ENCODE peak calls at places on chromosomes 3 and 15, in six cellular contexts. One of them, this sample, is unnamed.

GRCh38 chr15:44035781-44036699 is 159.0 kb downstream of the FRMD5 start:
- DNase-seq in OCI-LY7: no peak
- DNase-seq in CD4-positive, alpha-beta T cell: no peak
- DNase-seq in tibial artery: no peak
- DNase-seq in fibroblast of mammary gland: peak
- DNase-seq in GM20000: no peak
- DNase-seq in this sample: no peak

GRCh38 chr3:175434591-175434990 is 575.5 kb downstream of the NAALADL2 start:
- DNase-seq in GM20000: no peak
- DNase-seq in OCI-LY7: no peak
- DNase-seq in fibroblast of mammary gland: no peak
- DNase-seq in CD4-positive, alpha-beta T cell: no peak
- DNase-seq in tibial artery: no peak
- DNase-seq in this sample: no peak

GRCh38 chr3:159586587-159587202 is 401.9 kb upstream of the IL12A start:
- DNase-seq in tibial artery: no peak
- DNase-seq in GM20000: no peak
- DNase-seq in OCI-LY7: no peak
- DNase-seq in fibroblast of mammary gland: peak
- DNase-seq in CD4-positive, alpha-beta T cell: no peak
- DNase-seq in this sample: no peak

GRCh38 chr15:101269479-101270223 is 7.6 kb downstream of the SELENOS start:
- DNase-seq in fibroblast of mammary gland: no peak
- DNase-seq in GM20000: no peak
- DNase-seq in OCI-LY7: no peak
- DNase-seq in CD4-positive, alpha-beta T cell: no peak
- DNase-seq in tibial artery: no peak
- DNase-seq in this sample: no peak

GRCh38 chr3:161137260-161137659 is 32.1 kb upstream of the B3GALNT1 start:
- DNase-seq in tibial artery: no peak
- DNase-seq in GM20000: no peak
- DNase-seq in CD4-positive, alpha-beta T cell: no peak
- DNase-seq in fibroblast of mammary gland: no peak
- DNase-seq in OCI-LY7: no peak
- DNase-seq in this sample: no peak

GRCh38 chr15:45802140-45802539 is 167.3 kb downstream of the SQOR start:
- DNase-seq in CD4-positive, alpha-beta T cell: no peak
- DNase-seq in tibial artery: no peak
- DNase-seq in GM20000: no peak
- DNase-seq in fibroblast of mammary gland: no peak
- DNase-seq in OCI-LY7: no peak
- DNase-seq in this sample: no peak

GRCh38 chr3:189108032-189108431 is 63.7 kb upstream of the TPRG1 start:
- DNase-seq in CD4-positive, alpha-beta T cell: no peak
- DNase-seq in fibroblast of mammary gland: no peak
- DNase-seq in OCI-LY7: no peak
- DNase-seq in GM20000: no peak
- DNase-seq in tibial artery: no peak
- DNase-seq in this sample: no peak

GRCh38 chr15:26716069-26716468 is 56.8 kb downstream of the GABRB3 start:
- DNase-seq in fibroblast of mammary gland: no peak
- DNase-seq in CD4-positive, alpha-beta T cell: no peak
- DNase-seq in GM20000: no peak
- DNase-seq in tibial artery: no peak
- DNase-seq in OCI-LY7: no peak
- DNase-seq in this sample: no peak

GRCh38 chr15:89401636-89402252 is 67.1 kb upstream of the POLG start:
- DNase-seq in GM20000: peak
- DNase-seq in fibroblast of mammary gland: peak
- DNase-seq in OCI-LY7: no peak
- DNase-seq in CD4-positive, alpha-beta T cell: no peak
- DNase-seq in tibial artery: no peak
- DNase-seq in this sample: no peak

GRCh38 chr3:61250784-61251173 is 473 bp downstream of the FHIT start:
- DNase-seq in tibial artery: no peak
- DNase-seq in CD4-positive, alpha-beta T cell: no peak
- DNase-seq in OCI-LY7: peak
- DNase-seq in GM20000: peak
- DNase-seq in fibroblast of mammary gland: peak
- DNase-seq in this sample: peak

GRCh38 chr15:100515758-100516157 is 13.0 kb downstream of the CERS3 start:
- DNase-seq in OCI-LY7: no peak
- DNase-seq in fibroblast of mammary gland: peak
- DNase-seq in CD4-positive, alpha-beta T cell: no peak
- DNase-seq in tibial artery: no peak
- DNase-seq in GM20000: no peak
- DNase-seq in this sample: no peak

GRCh38 chr15:34721802-34722795 is 32.7 kb downstream of the GJD2 start:
- DNase-seq in GM20000: no peak
- DNase-seq in fibroblast of mammary gland: peak
- DNase-seq in CD4-positive, alpha-beta T cell: no peak
- DNase-seq in tibial artery: peak
- DNase-seq in OCI-LY7: no peak
- DNase-seq in this sample: no peak

GRCh38 chr15:75225951-75226732 is 24.5 kb downstream of the C15orf39 start:
- DNase-seq in tibial artery: no peak
- DNase-seq in GM20000: no peak
- DNase-seq in OCI-LY7: no peak
- DNase-seq in fibroblast of mammary gland: no peak
- DNase-seq in CD4-positive, alpha-beta T cell: no peak
- DNase-seq in this sample: no peak

GRCh38 chr3:10459954-10460754 is 45.2 kb downstream of the ATP2B2 start:
- DNase-seq in fibroblast of mammary gland: peak
- DNase-seq in CD4-positive, alpha-beta T cell: peak
- DNase-seq in OCI-LY7: peak
- DNase-seq in tibial artery: no peak
- DNase-seq in GM20000: peak
- DNase-seq in this sample: peak

GRCh38 chr3:138174421-138175122 is at the start of gene DBR1:
- DNase-seq in CD4-positive, alpha-beta T cell: peak
- DNase-seq in OCI-LY7: peak
- DNase-seq in tibial artery: peak
- DNase-seq in fibroblast of mammary gland: peak
- DNase-seq in GM20000: peak
- DNase-seq in this sample: peak

GRCh38 chr3:23867400-23867799 is 49.4 kb downstream of the NKIRAS1 start:
- DNase-seq in OCI-LY7: peak
- DNase-seq in tibial artery: no peak
- DNase-seq in GM20000: no peak
- DNase-seq in CD4-positive, alpha-beta T cell: no peak
- DNase-seq in fibroblast of mammary gland: no peak
- DNase-seq in this sample: no peak

GRCh38 chr15:72341361-72341760 is 21.4 kb upstream of the CELF6 start:
- DNase-seq in OCI-LY7: no peak
- DNase-seq in GM20000: no peak
- DNase-seq in tibial artery: no peak
- DNase-seq in fibroblast of mammary gland: no peak
- DNase-seq in CD4-positive, alpha-beta T cell: no peak
- DNase-seq in this sample: no peak
- TF ChIP-seq CTCF in OCI-LY7: peak
- TF ChIP-seq CTCF in GM20000: no peak
- TF ChIP-seq CTCF in tibial artery: no peak
- TF ChIP-seq CTCF in fibroblast of mammary gland: no peak
- TF ChIP-seq CTCF in CD4-positive, alpha-beta T cell: no peak
- TF ChIP-seq CTCF in this sample: no peak

GRCh38 chr3:37537914-37538691 is 323.6 kb upstream of the CTDSPL start:
- DNase-seq in CD4-positive, alpha-beta T cell: no peak
- DNase-seq in fibroblast of mammary gland: peak
- DNase-seq in tibial artery: no peak
- DNase-seq in OCI-LY7: no peak
- DNase-seq in GM20000: no peak
- DNase-seq in this sample: no peak

GRCh38 chr3:37532168-37532567 is 329.5 kb upstream of the CTDSPL start:
- DNase-seq in OCI-LY7: no peak
- DNase-seq in CD4-positive, alpha-beta T cell: no peak
- DNase-seq in tibial artery: no peak
- DNase-seq in GM20000: no peak
- DNase-seq in fibroblast of mammary gland: no peak
- DNase-seq in this sample: no peak

GRCh38 chr3:37536799-37537311 is 324.8 kb upstream of the CTDSPL start:
- DNase-seq in GM20000: no peak
- DNase-seq in OCI-LY7: no peak
- DNase-seq in fibroblast of mammary gland: no peak
- DNase-seq in tibial artery: no peak
- DNase-seq in CD4-positive, alpha-beta T cell: no peak
- DNase-seq in this sample: no peak

GRCh38 chr3:37534940-37535339 is 326.7 kb upstream of the CTDSPL start:
- DNase-seq in fibroblast of mammary gland: no peak
- DNase-seq in tibial artery: no peak
- DNase-seq in GM20000: no peak
- DNase-seq in CD4-positive, alpha-beta T cell: no peak
- DNase-seq in OCI-LY7: no peak
- DNase-seq in this sample: no peak

GRCh38 chr3:37536033-37536432 is 325.6 kb upstream of the CTDSPL start:
- DNase-seq in OCI-LY7: no peak
- DNase-seq in tibial artery: peak
- DNase-seq in GM20000: no peak
- DNase-seq in fibroblast of mammary gland: no peak
- DNase-seq in CD4-positive, alpha-beta T cell: no peak
- DNase-seq in this sample: no peak
- TF ChIP-seq CTCF in OCI-LY7: no peak
- TF ChIP-seq CTCF in tibial artery: peak
- TF ChIP-seq CTCF in GM20000: no peak
- TF ChIP-seq CTCF in fibroblast of mammary gland: no peak
- TF ChIP-seq CTCF in CD4-positive, alpha-beta T cell: no peak
- TF ChIP-seq CTCF in this sample: no peak

DNA sequence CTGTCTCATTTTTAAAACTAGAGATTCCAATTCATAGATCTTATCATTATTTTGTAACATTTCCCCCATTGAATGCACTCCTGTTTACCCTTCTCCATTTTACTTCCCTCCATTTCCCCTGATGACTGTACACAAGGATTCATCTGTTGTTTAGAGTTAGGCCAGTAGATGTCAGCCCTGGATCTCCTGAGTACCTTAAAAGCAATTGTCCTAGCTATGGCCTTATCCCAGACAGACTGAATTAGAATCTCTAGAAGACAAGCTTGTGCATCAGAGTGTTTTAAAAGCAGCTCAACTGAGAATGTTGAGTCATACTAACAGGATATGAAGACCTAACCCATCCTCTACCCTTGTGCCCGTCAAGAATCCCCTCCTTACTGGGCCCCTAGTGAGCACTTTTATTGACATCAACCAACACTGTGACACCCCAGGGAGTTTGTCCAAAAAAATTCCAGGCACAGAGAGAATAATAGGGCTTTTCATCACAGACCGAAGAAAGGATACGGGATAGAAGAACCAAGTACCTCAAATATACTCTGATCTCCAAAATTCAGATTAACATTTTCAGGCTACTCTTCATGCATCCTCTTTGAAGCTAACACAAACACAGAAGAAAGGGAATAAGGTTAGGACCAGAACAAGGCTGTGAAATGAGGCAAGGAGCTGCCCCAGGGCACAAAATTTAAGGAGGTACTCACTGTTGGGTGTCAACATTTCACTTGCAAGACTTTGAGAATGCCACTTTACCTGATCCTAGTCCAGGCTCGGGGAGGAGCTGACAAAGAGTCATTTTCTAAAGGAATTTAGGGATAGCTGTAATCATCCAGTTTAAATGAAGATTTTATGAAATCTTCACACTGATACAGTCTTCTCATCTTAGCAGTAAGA is 17.1 kb downstream of the ZBED2 start:
- DNase-seq in CD4-positive, alpha-beta T cell: no peak
- DNase-seq in OCI-LY7: peak
- DNase-seq in fibroblast of mammary gland: peak
- DNase-seq in GM20000: peak
- DNase-seq in tibial artery: no peak
- DNase-seq in this sample: no peak
- TF ChIP-seq CTCF in CD4-positive, alpha-beta T cell: peak
- TF ChIP-seq CTCF in OCI-LY7: peak
- TF ChIP-seq CTCF in fibroblast of mammary gland: peak
- TF ChIP-seq CTCF in GM20000: peak
- TF ChIP-seq CTCF in tibial artery: no peak
- TF ChIP-seq CTCF in this sample: peak

GRCh38 chr3:32241100-32241499 is 2.6 kb downstream of the CMTM8 start:
- DNase-seq in GM20000: no peak
- DNase-seq in tibial artery: no peak
- DNase-seq in fibroblast of mammary gland: no peak
- DNase-seq in CD4-positive, alpha-beta T cell: no peak
- DNase-seq in OCI-LY7: no peak
- DNase-seq in this sample: no peak

GRCh38 chr3:32238027-32238815 is at the start of gene CMTM8:
- DNase-seq in GM20000: peak
- DNase-seq in OCI-LY7: peak
- DNase-seq in fibroblast of mammary gland: no peak
- DNase-seq in tibial artery: peak
- DNase-seq in CD4-positive, alpha-beta T cell: peak
- DNase-seq in this sample: peak

GRCh38 chr3:32238816-32239637 is 547 bp downstream of the CMTM8 start:
- DNase-seq in OCI-LY7: peak
- DNase-seq in fibroblast of mammary gland: peak
- DNase-seq in CD4-positive, alpha-beta T cell: peak
- DNase-seq in tibial artery: no peak
- DNase-seq in GM20000: peak
- DNase-seq in this sample: peak

GRCh38 chr3:32237670-32238026 is 832 bp upstream of the CMTM8 start:
- DNase-seq in GM20000: no peak
- DNase-seq in fibroblast of mammary gland: no peak
- DNase-seq in OCI-LY7: no peak
- DNase-seq in tibial artery: no peak
- DNase-seq in CD4-positive, alpha-beta T cell: no peak
- DNase-seq in this sample: no peak

GRCh38 chr3:32239638-32240550 is 1.4 kb downstream of the CMTM8 start:
- DNase-seq in CD4-positive, alpha-beta T cell: peak
- DNase-seq in GM20000: peak
- DNase-seq in tibial artery: no peak
- DNase-seq in OCI-LY7: peak
- DNase-seq in fibroblast of mammary gland: peak
- DNase-seq in this sample: peak
- TF ChIP-seq CTCF in CD4-positive, alpha-beta T cell: peak
- TF ChIP-seq CTCF in GM20000: no peak
- TF ChIP-seq CTCF in tibial artery: no peak
- TF ChIP-seq CTCF in OCI-LY7: peak
- TF ChIP-seq CTCF in fibroblast of mammary gland: peak
- TF ChIP-seq CTCF in this sample: peak

DNA sequence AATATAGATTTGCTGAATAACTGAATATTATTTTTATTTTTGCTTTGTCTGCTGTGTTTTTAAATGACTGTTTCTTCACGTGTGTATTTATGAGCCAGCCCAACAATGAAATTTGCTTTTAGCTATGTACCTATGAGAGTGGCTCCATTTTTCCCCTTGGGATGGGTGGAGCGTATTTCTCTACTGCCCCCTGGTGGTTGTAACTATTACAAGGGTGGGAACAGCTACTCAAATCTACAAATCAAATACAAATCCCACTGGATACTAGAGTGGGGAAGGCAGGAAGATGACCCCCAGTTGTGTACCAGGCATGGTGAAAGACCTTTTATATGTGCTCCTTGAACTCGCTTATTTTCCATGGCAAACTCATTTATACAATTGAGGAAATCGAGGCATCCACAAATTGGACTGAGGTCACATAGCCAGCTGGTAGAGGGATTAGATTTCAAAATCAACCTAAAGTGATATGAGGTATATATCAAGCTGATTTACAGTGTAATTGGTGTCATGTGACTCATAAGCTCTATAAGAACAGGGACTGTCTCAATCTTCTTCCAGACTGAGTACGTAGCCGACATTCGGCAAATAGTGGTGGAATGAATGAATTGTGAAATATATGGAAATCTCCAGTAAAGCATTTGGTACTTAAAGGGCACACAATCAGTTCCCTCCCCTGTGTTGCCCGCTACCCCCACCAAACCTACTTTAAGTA is 69.5 kb upstream of the VEPH1 start:
- DNase-seq in GM20000: peak
- DNase-seq in OCI-LY7: peak
- DNase-seq in tibial artery: no peak
- DNase-seq in fibroblast of mammary gland: peak
- DNase-seq in CD4-positive, alpha-beta T cell: no peak
- DNase-seq in this sample: peak
- TF ChIP-seq CTCF in GM20000: no peak
- TF ChIP-seq CTCF in OCI-LY7: peak
- TF ChIP-seq CTCF in tibial artery: peak
- TF ChIP-seq CTCF in fibroblast of mammary gland: peak
- TF ChIP-seq CTCF in CD4-positive, alpha-beta T cell: peak
- TF ChIP-seq CTCF in this sample: peak

This sample was measured in activated CD8-positive, alpha-beta T cell treated with anti-CD3 and anti-CD28 coated beads for 36 hours.